ENCODE peak calls at places on chromosomes 16 and 17, in four cellular contexts. E is fibroblast of lung, M is tibial artery, C is left lung. T is an unnamed sample.

GRCh38 chr17:47935961-47936360 is 5.4 kb upstream of the PNPO start:
- DNase-seq in E (peak), M (no peak), C (no peak), T (no peak)

GRCh38 chr16:81036751-81037350 is 1.2 kb downstream of the ATMIN start:
- DNase-seq in E (peak), M (no peak), C (no peak), T (no peak)

GRCh38 chr16:77780378-77780837 is 8.0 kb upstream of the VAT1L start:
- DNase-seq in E (peak), M (no peak), C (no peak), T (no peak)

GRCh38 chr16:83418565-83418964 is 389.2 kb upstream of the HSBP1 start:
- DNase-seq in E (no peak), M (no peak), C (no peak), T (no peak)

GRCh38 chr16:51818342-51818944 is 667.4 kb upstream of the SALL1 start:
- DNase-seq in E (peak), M (no peak), C (no peak), T (no peak)

GRCh38 chr17:41811549-41812175 is at the start of gene P3H4:
- DNase-seq in E (peak), M (peak), C (peak), T (peak)

GRCh38 chr16:89821438-89822187 is 5.2 kb upstream of the FANCA start:
- DNase-seq in E (no peak), M (no peak), C (no peak), T (no peak)

GRCh38 chr16:23527961-23528634 is 17.8 kb upstream of the GGA2 start:
- DNase-seq in E (no peak), M (no peak), C (no peak), T (no peak)

GRCh38 chr17:58121925-58122324 is 26.3 kb upstream of the OR4D1 start:
- DNase-seq in E (peak), M (no peak), C (no peak), T (no peak)

GRCh38 chr16:73831197-73831596 is 465.4 kb upstream of the PSMD7 start:
- DNase-seq in E (no peak), M (no peak), C (no peak), T (no peak)

GRCh38 chr16:14628806-14629611 is 1.1 kb downstream of the PARN start:
- DNase-seq in E (peak), M (no peak), C (no peak), T (no peak)

GRCh38 chr17:42537826-42538451 is 1.9 kb downstream of the NAGLU start:
- DNase-seq in E (no peak), M (no peak), C (no peak), T (no peak)

DNA sequence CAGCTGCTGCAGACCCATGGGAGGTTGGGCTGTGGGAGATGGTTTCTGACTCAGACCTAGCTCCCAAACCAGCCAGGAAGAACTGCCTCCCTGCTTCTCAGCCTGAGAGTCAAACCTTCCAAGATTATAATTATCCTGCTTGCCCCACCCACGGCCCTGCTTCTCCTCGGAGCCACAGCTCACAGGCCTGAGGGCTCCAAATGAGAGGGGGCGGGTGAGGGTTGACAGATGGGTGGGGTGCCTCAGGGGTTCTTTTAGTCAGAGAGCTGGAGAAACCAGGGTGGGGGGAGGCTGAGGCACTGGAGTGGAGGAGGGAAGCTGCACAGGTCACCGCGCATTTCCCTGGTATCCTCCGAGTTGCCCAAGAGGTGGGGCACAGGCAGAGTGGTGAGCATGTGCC is 28.8 kb upstream of the GRIN2A start:
- DNase-seq in E (no peak), M (no peak), C (no peak), T (no peak)
- H3K27ac ChIP-seq in E (no peak), M (no peak), C (no peak), T (no peak)

GRCh38 chr17:44948315-44948795 is 782 bp upstream of the KIF18B start:
- DNase-seq in E (no peak), M (no peak), C (no peak), T (no peak)
- H3K27ac ChIP-seq in E (peak), M (no peak), C (peak), T (no peak)

GRCh38 chr17:37614391-37614790 is 5.2 kb upstream of the SYNRG start:
- DNase-seq in E (peak), M (no peak), C (no peak), T (no peak)

GRCh38 chr17:37608369-37609169 is 649 bp downstream of the SYNRG start:
- DNase-seq in E (peak), M (peak), C (no peak), T (no peak)

GRCh38 chr17:37607637-37608368 is 1.4 kb downstream of the SYNRG start:
- DNase-seq in E (no peak), M (no peak), C (no peak), T (no peak)

GRCh38 chr17:37609170-37610040 is at the start of gene SYNRG:
- DNase-seq in E (peak), M (peak), C (peak), T (peak)

GRCh38 chr17:37610971-37611370 is 1.8 kb upstream of the SYNRG start:
- DNase-seq in E (no peak), M (no peak), C (no peak), T (no peak)
- H3K27ac ChIP-seq in E (no peak), M (no peak), C (no peak), T (no peak)

GRCh38 chr17:81884520-81884919 is 6.9 kb downstream of the ALYREF start:
- DNase-seq in E (peak), M (no peak), C (no peak), T (no peak)

GRCh38 chr17:81888105-81888987 is 3.0 kb downstream of the ALYREF start:
- DNase-seq in E (no peak), M (no peak), C (no peak), T (no peak)

GRCh38 chr17:81884968-81885367 is 6.4 kb downstream of the ALYREF start:
- DNase-seq in E (no peak), M (no peak), C (no peak), T (no peak)

GRCh38 chr17:81885454-81885853 is 5.9 kb downstream of the ALYREF start:
- DNase-seq in E (no peak), M (no peak), C (no peak), T (no peak)

GRCh38 chr17:81885869-81886548 is 5.4 kb downstream of the ALYREF start:
- DNase-seq in E (peak), M (no peak), C (no peak), T (no peak)
- H3K27ac ChIP-seq in E (no peak), M (no peak), C (no peak), T (no peak)

GRCh38 chr17:75553553-75554110 is 28.1 kb downstream of the LLGL2 start:
- DNase-seq in E (no peak), M (no peak), C (no peak), T (no peak)
- H3K27ac ChIP-seq in E (no peak), M (no peak), C (no peak), T (no peak)

GRCh38 chr17:30422171-30422570 is 43.4 kb downstream of the CPD start:
- DNase-seq in E (no peak), M (no peak), C (no peak), T (no peak)
- H3K27ac ChIP-seq in E (no peak), M (no peak), C (no peak), T (no peak)

GRCh38 chr16:30068333-30068732 is 2.8 kb downstream of the ALDOA start:
- DNase-seq in E (no peak), M (no peak), C (no peak), T (no peak)

GRCh38 chr16:30069575-30070462 is 4.3 kb downstream of the ALDOA start:
- DNase-seq in E (peak), M (no peak), C (no peak), T (no peak)

GRCh38 chr16:30067584-30067916 is 2.0 kb downstream of the ALDOA start:
- DNase-seq in E (no peak), M (no peak), C (no peak), T (no peak)

GRCh38 chr16:30068750-30069574 is 3.4 kb downstream of the ALDOA start:
- DNase-seq in E (no peak), M (no peak), C (no peak), T (no peak)

GRCh38 chr16:30070490-30070889 is 4.9 kb downstream of the ALDOA start:
- DNase-seq in E (no peak), M (no peak), C (no peak), T (no peak)
- H3K27ac ChIP-seq in E (no peak), M (peak), C (no peak), T (no peak)

T was measured in lower lobe of right lung.